ENCODE peak calls at places on chromosomes 12 and 14, in seven cellular contexts. One of them, this sample, is unnamed.

GRCh38 chr12:28955491-28955890 is 193.6 kb upstream of the FAR2 start:
- DNase-seq in uterus: no peak
- DNase-seq in GM12892: no peak
- DNase-seq in body of pancreas: no peak
- DNase-seq in stomach: no peak
- DNase-seq in IMR-90: peak
- DNase-seq in ovary: no peak
- DNase-seq in this sample: no peak

GRCh38 chr12:118189761-118190181 is 53.8 kb downstream of the PEBP1 start:
- DNase-seq in uterus: peak
- DNase-seq in GM12892: no peak
- DNase-seq in body of pancreas: peak
- DNase-seq in stomach: no peak
- DNase-seq in IMR-90: peak
- DNase-seq in ovary: peak
- DNase-seq in this sample: no peak

GRCh38 chr12:91490667-91491309 is 308.2 kb upstream of the DCN start:
- DNase-seq in uterus: no peak
- DNase-seq in GM12892: no peak
- DNase-seq in body of pancreas: no peak
- DNase-seq in stomach: no peak
- DNase-seq in IMR-90: no peak
- DNase-seq in ovary: no peak
- DNase-seq in this sample: no peak

GRCh38 chr14:35367056-35367372 is 37.5 kb downstream of the NFKBIA start:
- DNase-seq in uterus: no peak
- DNase-seq in GM12892: no peak
- DNase-seq in body of pancreas: no peak
- DNase-seq in stomach: no peak
- DNase-seq in IMR-90: no peak
- DNase-seq in ovary: no peak
- DNase-seq in this sample: no peak

GRCh38 chr12:65858831-65859230 is 34.5 kb downstream of the HMGA2 start:
- DNase-seq in uterus: no peak
- DNase-seq in GM12892: no peak
- DNase-seq in body of pancreas: no peak
- DNase-seq in stomach: no peak
- DNase-seq in IMR-90: peak
- DNase-seq in ovary: no peak
- DNase-seq in this sample: no peak

GRCh38 chr14:91398707-91399106 is 18.9 kb downstream of the CCDC88C start:
- DNase-seq in uterus: no peak
- DNase-seq in GM12892: no peak
- DNase-seq in body of pancreas: no peak
- DNase-seq in stomach: no peak
- DNase-seq in IMR-90: no peak
- DNase-seq in ovary: no peak
- DNase-seq in this sample: no peak

GRCh38 chr14:38208825-38209562 is 1.3 kb downstream of the SSTR1 start:
- DNase-seq in uterus: no peak
- DNase-seq in GM12892: no peak
- DNase-seq in body of pancreas: peak
- DNase-seq in stomach: peak
- DNase-seq in IMR-90: peak
- DNase-seq in ovary: no peak
- DNase-seq in this sample: no peak

GRCh38 chr12:123389560-123390351 is 5.8 kb downstream of the KMT5A start:
- DNase-seq in uterus: no peak
- DNase-seq in GM12892: peak
- DNase-seq in body of pancreas: peak
- DNase-seq in stomach: peak
- DNase-seq in IMR-90: no peak
- DNase-seq in ovary: peak
- DNase-seq in this sample: no peak

GRCh38 chr12:119804011-119804641 is 73.0 kb downstream of the CIT start:
- DNase-seq in uterus: no peak
- DNase-seq in GM12892: no peak
- DNase-seq in body of pancreas: peak
- DNase-seq in stomach: peak
- DNase-seq in IMR-90: peak
- DNase-seq in ovary: no peak
- DNase-seq in this sample: peak

GRCh38 chr14:76772300-76773187 is 11.3 kb downstream of the VASH1 start:
- DNase-seq in uterus: peak
- DNase-seq in GM12892: no peak
- DNase-seq in body of pancreas: peak
- DNase-seq in stomach: no peak
- DNase-seq in IMR-90: peak
- DNase-seq in ovary: peak
- DNase-seq in this sample: peak

GRCh38 chr12:31207799-31208465 is 118.0 kb downstream of the SINHCAF start:
- DNase-seq in uterus: no peak
- DNase-seq in GM12892: no peak
- DNase-seq in body of pancreas: no peak
- DNase-seq in stomach: no peak
- DNase-seq in IMR-90: no peak
- DNase-seq in ovary: no peak
- DNase-seq in this sample: no peak

DNA sequence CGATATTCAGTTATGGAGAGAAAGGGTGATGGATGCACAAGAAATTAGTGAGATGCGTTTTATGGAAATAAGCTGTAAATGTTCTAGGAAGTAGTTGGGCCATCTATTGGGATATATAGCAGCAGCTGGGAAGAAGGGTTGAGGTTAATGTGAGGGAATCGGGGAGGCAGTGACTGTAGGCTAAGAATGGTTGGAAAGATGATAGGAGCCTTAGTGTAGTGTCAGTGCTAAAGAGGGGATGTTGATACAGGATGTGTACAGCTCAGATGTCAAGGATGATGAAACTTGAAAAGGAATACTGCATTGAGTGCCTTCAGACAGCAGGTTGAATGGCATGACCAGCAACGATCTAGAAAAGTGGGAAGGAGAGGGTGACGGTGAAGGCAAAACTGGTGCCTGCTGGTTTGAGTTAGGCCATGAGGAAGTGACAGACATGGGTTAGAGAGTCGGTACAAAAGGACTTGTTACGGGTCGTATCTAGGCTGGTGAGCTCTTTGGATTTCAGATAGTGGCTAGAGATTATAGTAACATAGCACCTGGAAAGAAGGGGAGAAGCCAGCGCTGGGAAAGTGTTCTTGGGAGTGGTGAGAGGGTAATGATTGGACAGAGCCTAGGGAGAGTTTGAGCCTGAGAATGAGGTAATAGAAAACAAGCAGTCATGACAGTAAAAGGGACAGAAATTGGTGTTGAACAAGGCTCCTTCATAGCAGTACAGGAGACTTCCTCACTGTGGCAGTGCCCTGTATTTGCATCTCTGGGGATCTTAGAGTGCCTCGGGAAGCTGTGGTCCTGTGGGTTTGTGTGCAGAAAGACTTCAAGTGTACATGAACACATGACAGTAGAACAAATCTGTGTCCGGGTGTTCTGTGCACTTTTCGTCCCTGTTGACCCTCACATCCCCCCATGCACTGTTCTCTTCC is 9.6 kb downstream of the MARS1 start:
- DNase-seq in uterus: no peak
- DNase-seq in GM12892: no peak
- DNase-seq in body of pancreas: no peak
- DNase-seq in stomach: no peak
- DNase-seq in IMR-90: no peak
- DNase-seq in ovary: no peak
- DNase-seq in this sample: no peak
- TF ChIP-seq POLR2A in uterus: no peak
- TF ChIP-seq POLR2A in GM12892: peak
- TF ChIP-seq POLR2A in body of pancreas: no peak
- TF ChIP-seq POLR2A in stomach: no peak
- TF ChIP-seq POLR2A in IMR-90: no peak
- TF ChIP-seq POLR2A in ovary: no peak
- TF ChIP-seq POLR2A in this sample: no peak

DNA sequence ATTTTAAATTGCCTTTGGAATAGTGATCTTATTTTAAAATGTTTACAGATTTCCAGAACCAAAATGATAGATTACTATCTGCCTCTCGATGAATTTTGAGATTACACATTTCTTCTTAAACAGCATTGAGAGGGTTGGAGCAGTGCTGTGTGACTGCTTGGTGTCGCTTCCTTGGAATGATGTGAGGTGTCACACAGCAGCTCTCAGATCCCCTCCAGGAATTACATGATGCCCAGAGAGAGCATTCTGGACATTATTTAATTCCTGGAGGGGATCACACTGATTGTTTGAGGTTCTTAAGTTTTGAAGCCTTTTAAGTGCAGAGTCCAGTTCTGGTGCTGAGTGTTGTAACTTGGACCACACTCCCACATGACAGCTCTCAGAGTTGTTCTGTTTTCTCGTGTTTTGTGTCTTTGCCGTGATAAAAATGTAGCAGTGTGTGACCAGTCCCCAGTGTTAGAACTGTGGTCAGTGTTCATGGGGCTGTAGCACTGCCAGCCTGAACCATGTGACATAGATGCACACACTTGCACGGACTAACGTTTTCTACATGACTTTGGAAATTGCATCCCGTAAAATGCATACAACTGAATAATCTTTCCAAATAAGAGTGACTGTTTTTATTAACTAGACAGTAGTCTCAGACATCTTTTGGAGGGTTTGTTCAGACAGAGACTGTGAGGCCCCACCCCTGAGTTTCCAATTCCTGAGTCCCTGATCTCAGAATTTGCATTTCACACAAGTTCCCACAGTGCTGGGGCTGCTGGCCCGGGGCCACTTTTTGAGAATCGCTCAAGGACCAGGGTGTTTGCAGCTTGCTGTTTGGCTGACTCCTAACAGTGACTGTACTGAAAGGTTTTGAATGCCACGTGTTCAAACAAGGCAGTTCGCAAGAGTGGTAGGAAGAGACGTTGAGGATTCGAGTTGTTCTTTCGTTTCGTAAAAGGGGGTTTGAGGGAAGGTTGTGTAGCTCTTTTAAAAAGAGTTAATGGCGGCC is 26.0 kb downstream of the XRCC3 start:
- DNase-seq in uterus: no peak
- DNase-seq in GM12892: no peak
- DNase-seq in body of pancreas: peak
- DNase-seq in stomach: no peak
- DNase-seq in IMR-90: no peak
- DNase-seq in ovary: peak
- DNase-seq in this sample: no peak
- TF ChIP-seq POLR2A in uterus: no peak
- TF ChIP-seq POLR2A in GM12892: no peak
- TF ChIP-seq POLR2A in body of pancreas: no peak
- TF ChIP-seq POLR2A in stomach: no peak
- TF ChIP-seq POLR2A in IMR-90: no peak
- TF ChIP-seq POLR2A in ovary: no peak
- TF ChIP-seq POLR2A in this sample: no peak

GRCh38 chr12:58920102-58920955 is at the start of gene LRIG3:
- DNase-seq in uterus: peak
- DNase-seq in GM12892: peak
- DNase-seq in body of pancreas: peak
- DNase-seq in stomach: peak
- DNase-seq in IMR-90: peak
- DNase-seq in ovary: peak
- DNase-seq in this sample: peak
- TF ChIP-seq POLR2A in uterus: peak
- TF ChIP-seq POLR2A in GM12892: no peak
- TF ChIP-seq POLR2A in body of pancreas: peak
- TF ChIP-seq POLR2A in stomach: no peak
- TF ChIP-seq POLR2A in IMR-90: no peak
- TF ChIP-seq POLR2A in ovary: no peak
- TF ChIP-seq POLR2A in this sample: no peak

GRCh38 chr14:50943261-50943942 is 881 bp downstream of the PYGL start:
- DNase-seq in uterus: peak
- DNase-seq in GM12892: no peak
- DNase-seq in body of pancreas: peak
- DNase-seq in stomach: peak
- DNase-seq in IMR-90: peak
- DNase-seq in ovary: peak
- DNase-seq in this sample: no peak

GRCh38 chr14:50944647-50945413 is 547 bp upstream of the PYGL start:
- DNase-seq in uterus: peak
- DNase-seq in GM12892: no peak
- DNase-seq in body of pancreas: peak
- DNase-seq in stomach: peak
- DNase-seq in IMR-90: peak
- DNase-seq in ovary: peak
- DNase-seq in this sample: peak

GRCh38 chr14:50946234-50946935 is 2.1 kb upstream of the PYGL start:
- DNase-seq in uterus: no peak
- DNase-seq in GM12892: no peak
- DNase-seq in body of pancreas: no peak
- DNase-seq in stomach: no peak
- DNase-seq in IMR-90: no peak
- DNase-seq in ovary: no peak
- DNase-seq in this sample: no peak

GRCh38 chr14:50941151-50941550 is 3.1 kb downstream of the PYGL start:
- DNase-seq in uterus: no peak
- DNase-seq in GM12892: no peak
- DNase-seq in body of pancreas: no peak
- DNase-seq in stomach: no peak
- DNase-seq in IMR-90: peak
- DNase-seq in ovary: no peak
- DNase-seq in this sample: no peak

GRCh38 chr14:50943943-50944646 is at the start of gene PYGL:
- DNase-seq in uterus: peak
- DNase-seq in GM12892: peak
- DNase-seq in body of pancreas: peak
- DNase-seq in stomach: peak
- DNase-seq in IMR-90: peak
- DNase-seq in ovary: peak
- DNase-seq in this sample: peak
- TF ChIP-seq POLR2A in uterus: peak
- TF ChIP-seq POLR2A in GM12892: peak
- TF ChIP-seq POLR2A in body of pancreas: no peak
- TF ChIP-seq POLR2A in stomach: no peak
- TF ChIP-seq POLR2A in IMR-90: peak
- TF ChIP-seq POLR2A in ovary: peak
- TF ChIP-seq POLR2A in this sample: no peak

GRCh38 chr12:107900588-107900987 is 126.1 kb downstream of the ASCL4 start:
- DNase-seq in uterus: no peak
- DNase-seq in GM12892: no peak
- DNase-seq in body of pancreas: no peak
- DNase-seq in stomach: no peak
- DNase-seq in IMR-90: no peak
- DNase-seq in ovary: no peak
- DNase-seq in this sample: no peak
- TF ChIP-seq POLR2A in uterus: no peak
- TF ChIP-seq POLR2A in GM12892: no peak
- TF ChIP-seq POLR2A in body of pancreas: no peak
- TF ChIP-seq POLR2A in stomach: no peak
- TF ChIP-seq POLR2A in IMR-90: no peak
- TF ChIP-seq POLR2A in ovary: no peak
- TF ChIP-seq POLR2A in this sample: no peak

GRCh38 chr14:64951291-64951690 is 8.7 kb upstream of the GPX2 start:
- DNase-seq in uterus: no peak
- DNase-seq in GM12892: no peak
- DNase-seq in body of pancreas: no peak
- DNase-seq in stomach: no peak
- DNase-seq in IMR-90: no peak
- DNase-seq in ovary: no peak
- DNase-seq in this sample: no peak
- TF ChIP-seq POLR2A in uterus: no peak
- TF ChIP-seq POLR2A in GM12892: no peak
- TF ChIP-seq POLR2A in body of pancreas: no peak
- TF ChIP-seq POLR2A in stomach: no peak
- TF ChIP-seq POLR2A in IMR-90: no peak
- TF ChIP-seq POLR2A in ovary: no peak
- TF ChIP-seq POLR2A in this sample: no peak

GRCh38 chr12:6723607-6724408 is at the start of gene COPS7A:
- DNase-seq in uterus: peak
- DNase-seq in GM12892: peak
- DNase-seq in body of pancreas: peak
- DNase-seq in stomach: peak
- DNase-seq in IMR-90: peak
- DNase-seq in ovary: peak
- DNase-seq in this sample: peak
- TF ChIP-seq POLR2A in uterus: peak
- TF ChIP-seq POLR2A in GM12892: peak
- TF ChIP-seq POLR2A in body of pancreas: peak
- TF ChIP-seq POLR2A in stomach: no peak
- TF ChIP-seq POLR2A in IMR-90: peak
- TF ChIP-seq POLR2A in ovary: peak
- TF ChIP-seq POLR2A in this sample: peak